ENCODE peak calls at places on chromosomes 3 and 15, in ten cellular contexts. One of them, this sample, is unnamed.

GRCh38 chr3:147392083-147392916 is 14.0 kb downstream of the ZIC4 start:
- DNase-seq in GM03348: peak
- DNase-seq in mucosa of gallbladder: no peak
- DNase-seq in T-cell: no peak
- DNase-seq in endothelial cell: peak
- DNase-seq in aorta: no peak
- DNase-seq in MCF 10A: no peak
- DNase-seq in midbrain: peak
- DNase-seq in astrocyte: no peak
- DNase-seq in T1000: no peak
- DNase-seq in this sample: no peak

GRCh38 chr15:76664411-76664810 is 240.7 kb downstream of the SCAPER start:
- DNase-seq in astrocyte: no peak
- DNase-seq in midbrain: no peak
- DNase-seq in aorta: no peak
- DNase-seq in mucosa of gallbladder: no peak
- DNase-seq in GM03348: no peak
- DNase-seq in T-cell: no peak
- DNase-seq in MCF 10A: no peak
- DNase-seq in endothelial cell: no peak
- DNase-seq in T1000: no peak
- DNase-seq in this sample: no peak

GRCh38 chr3:126487151-126487771 is 11.6 kb upstream of the ZXDC start:
- DNase-seq in aorta: no peak
- DNase-seq in T-cell: no peak
- DNase-seq in endothelial cell: peak
- DNase-seq in mucosa of gallbladder: no peak
- DNase-seq in MCF 10A: peak
- DNase-seq in GM03348: peak
- DNase-seq in midbrain: peak
- DNase-seq in T1000: peak
- DNase-seq in astrocyte: no peak
- DNase-seq in this sample: peak

GRCh38 chr15:48569591-48570302 is 75.8 kb downstream of the FBN1 start:
- DNase-seq in astrocyte: no peak
- DNase-seq in endothelial cell: no peak
- DNase-seq in mucosa of gallbladder: no peak
- DNase-seq in aorta: no peak
- DNase-seq in T-cell: no peak
- DNase-seq in MCF 10A: no peak
- DNase-seq in GM03348: no peak
- DNase-seq in T1000: no peak
- DNase-seq in midbrain: no peak
- DNase-seq in this sample: no peak

GRCh38 chr3:180744226-180744625 is 64.9 kb upstream of the CCDC39 start:
- DNase-seq in MCF 10A: no peak
- DNase-seq in endothelial cell: no peak
- DNase-seq in midbrain: no peak
- DNase-seq in T-cell: no peak
- DNase-seq in GM03348: no peak
- DNase-seq in mucosa of gallbladder: no peak
- DNase-seq in T1000: no peak
- DNase-seq in astrocyte: peak
- DNase-seq in aorta: no peak
- DNase-seq in this sample: no peak

GRCh38 chr15:67999320-68000100 is 54.6 kb upstream of the PIAS1 start:
- DNase-seq in GM03348: no peak
- DNase-seq in endothelial cell: no peak
- DNase-seq in mucosa of gallbladder: no peak
- DNase-seq in midbrain: no peak
- DNase-seq in aorta: no peak
- DNase-seq in MCF 10A: peak
- DNase-seq in T-cell: no peak
- DNase-seq in astrocyte: no peak
- DNase-seq in T1000: no peak
- DNase-seq in this sample: peak

GRCh38 chr15:66670698-66671580 is 31.1 kb upstream of the SMAD6 start:
- DNase-seq in mucosa of gallbladder: peak
- DNase-seq in T-cell: no peak
- DNase-seq in astrocyte: no peak
- DNase-seq in MCF 10A: peak
- DNase-seq in GM03348: no peak
- DNase-seq in midbrain: no peak
- DNase-seq in endothelial cell: peak
- DNase-seq in aorta: no peak
- DNase-seq in T1000: no peak
- DNase-seq in this sample: peak

GRCh38 chr15:58415636-58416035 is 16.2 kb upstream of the LIPC start:
- DNase-seq in T1000: no peak
- DNase-seq in midbrain: no peak
- DNase-seq in T-cell: no peak
- DNase-seq in aorta: no peak
- DNase-seq in mucosa of gallbladder: no peak
- DNase-seq in endothelial cell: no peak
- DNase-seq in MCF 10A: no peak
- DNase-seq in astrocyte: no peak
- DNase-seq in GM03348: no peak
- DNase-seq in this sample: no peak

GRCh38 chr3:177491301-177492031 is 294.2 kb upstream of the TBL1XR1 start:
- DNase-seq in MCF 10A: no peak
- DNase-seq in T1000: no peak
- DNase-seq in aorta: no peak
- DNase-seq in GM03348: peak
- DNase-seq in astrocyte: no peak
- DNase-seq in endothelial cell: peak
- DNase-seq in T-cell: no peak
- DNase-seq in midbrain: peak
- DNase-seq in mucosa of gallbladder: no peak
- DNase-seq in this sample: no peak

GRCh38 chr3:116083686-116084085 is 361.6 kb downstream of the LSAMP start:
- DNase-seq in MCF 10A: no peak
- DNase-seq in T1000: no peak
- DNase-seq in mucosa of gallbladder: no peak
- DNase-seq in astrocyte: peak
- DNase-seq in GM03348: no peak
- DNase-seq in endothelial cell: no peak
- DNase-seq in T-cell: no peak
- DNase-seq in midbrain: no peak
- DNase-seq in aorta: no peak
- DNase-seq in this sample: peak